ENCODE peak calls at places on chromosomes 12 and 14, in seven cellular contexts. One of them, this sample, is unnamed.

GRCh38 chr14:65729547-65729946 is 317.0 kb downstream of the FUT8 start:
- DNase-seq in uterus: no peak
- DNase-seq in spleen: no peak
- DNase-seq in right lobe of liver: no peak
- DNase-seq in tibial nerve: no peak
- DNase-seq in lower leg skin: no peak
- DNase-seq in A549: no peak
- DNase-seq in this sample: no peak

GRCh38 chr14:102146423-102146822 is 6.7 kb downstream of the WDR20 start:
- DNase-seq in uterus: no peak
- DNase-seq in spleen: no peak
- DNase-seq in right lobe of liver: no peak
- DNase-seq in tibial nerve: no peak
- DNase-seq in lower leg skin: no peak
- DNase-seq in A549: no peak
- DNase-seq in this sample: no peak

GRCh38 chr12:49636574-49636973 is 13.2 kb downstream of the PRPF40B start:
- DNase-seq in uterus: peak; percentile 60
- DNase-seq in spleen: no peak
- DNase-seq in right lobe of liver: no peak
- DNase-seq in tibial nerve: no peak
- DNase-seq in lower leg skin: no peak
- DNase-seq in A549: no peak
- DNase-seq in this sample: no peak

GRCh38 chr12:10388611-10389010 is 1.2 kb downstream of the KLRK1 start:
- DNase-seq in uterus: no peak
- DNase-seq in spleen: no peak
- DNase-seq in right lobe of liver: no peak
- DNase-seq in tibial nerve: no peak
- DNase-seq in lower leg skin: no peak
- DNase-seq in A549: no peak
- DNase-seq in this sample: no peak

GRCh38 chr12:122955151-122955550 is 11.1 kb downstream of the ABCB9 start:
- DNase-seq in uterus: no peak
- DNase-seq in spleen: no peak
- DNase-seq in right lobe of liver: no peak
- DNase-seq in tibial nerve: no peak
- DNase-seq in lower leg skin: no peak
- DNase-seq in A549: no peak
- DNase-seq in this sample: no peak

GRCh38 chr12:44317651-44318126 is 481.8 kb downstream of the TMEM117 start:
- DNase-seq in uterus: no peak
- DNase-seq in spleen: no peak
- DNase-seq in right lobe of liver: no peak
- DNase-seq in tibial nerve: no peak
- DNase-seq in lower leg skin: no peak
- DNase-seq in A549: peak; percentile 58
- DNase-seq in this sample: no peak

GRCh38 chr12:32455607-32456063 is 56.3 kb downstream of the FGD4 start:
- DNase-seq in uterus: no peak
- DNase-seq in spleen: no peak
- DNase-seq in right lobe of liver: no peak
- DNase-seq in tibial nerve: peak; percentile 73
- DNase-seq in lower leg skin: peak; percentile 27
- DNase-seq in A549: peak; percentile 81
- DNase-seq in this sample: peak; percentile 19

GRCh38 chr14:99562848-99563748 is 40.9 kb downstream of the CCDC85C start:
- DNase-seq in uterus: peak; percentile 83
- DNase-seq in spleen: no peak
- DNase-seq in right lobe of liver: peak; percentile 91
- DNase-seq in tibial nerve: peak; percentile 25
- DNase-seq in lower leg skin: no peak
- DNase-seq in A549: peak; percentile 86
- DNase-seq in this sample: peak; percentile 84

GRCh38 chr14:100375273-100375962 is 52.3 kb downstream of the SLC25A47 start:
- DNase-seq in uterus: peak; percentile 73
- DNase-seq in spleen: peak; percentile 86
- DNase-seq in right lobe of liver: peak; percentile 84
- DNase-seq in tibial nerve: peak; percentile 58
- DNase-seq in lower leg skin: peak; percentile 61
- DNase-seq in A549: peak; percentile 64
- DNase-seq in this sample: peak; percentile 36

GRCh38 chr12:89250213-89250612 is 102.1 kb downstream of the DUSP6 start:
- DNase-seq in uterus: no peak
- DNase-seq in spleen: no peak
- DNase-seq in right lobe of liver: no peak
- DNase-seq in tibial nerve: no peak
- DNase-seq in lower leg skin: no peak
- DNase-seq in A549: no peak
- DNase-seq in this sample: no peak

GRCh38 chr12:101935769-101936741 is 58.7 kb downstream of the DRAM1 start:
- DNase-seq in uterus: peak; percentile 73
- DNase-seq in spleen: no peak
- DNase-seq in right lobe of liver: no peak
- DNase-seq in tibial nerve: peak; percentile 77
- DNase-seq in lower leg skin: peak; percentile 73
- DNase-seq in A549: no peak
- DNase-seq in this sample: no peak

GRCh38 chr12:43028826-43029225 is 439.3 kb upstream of the PRICKLE1 start:
- DNase-seq in uterus: no peak
- DNase-seq in spleen: no peak
- DNase-seq in right lobe of liver: no peak
- DNase-seq in tibial nerve: no peak
- DNase-seq in lower leg skin: no peak
- DNase-seq in A549: no peak
- DNase-seq in this sample: no peak

GRCh38 chr12:2291182-2291832 is 238.5 kb downstream of the CACNA1C start:
- DNase-seq in uterus: no peak
- DNase-seq in spleen: no peak
- DNase-seq in right lobe of liver: no peak
- DNase-seq in tibial nerve: no peak
- DNase-seq in lower leg skin: no peak
- DNase-seq in A549: peak; percentile 60
- DNase-seq in this sample: peak; percentile 65

GRCh38 chr14:88630565-88630964 is 67.7 kb downstream of the ZC3H14 start:
- DNase-seq in uterus: no peak
- DNase-seq in spleen: no peak
- DNase-seq in right lobe of liver: no peak
- DNase-seq in tibial nerve: no peak
- DNase-seq in lower leg skin: no peak
- DNase-seq in A549: peak; percentile 18
- DNase-seq in this sample: no peak

DNA sequence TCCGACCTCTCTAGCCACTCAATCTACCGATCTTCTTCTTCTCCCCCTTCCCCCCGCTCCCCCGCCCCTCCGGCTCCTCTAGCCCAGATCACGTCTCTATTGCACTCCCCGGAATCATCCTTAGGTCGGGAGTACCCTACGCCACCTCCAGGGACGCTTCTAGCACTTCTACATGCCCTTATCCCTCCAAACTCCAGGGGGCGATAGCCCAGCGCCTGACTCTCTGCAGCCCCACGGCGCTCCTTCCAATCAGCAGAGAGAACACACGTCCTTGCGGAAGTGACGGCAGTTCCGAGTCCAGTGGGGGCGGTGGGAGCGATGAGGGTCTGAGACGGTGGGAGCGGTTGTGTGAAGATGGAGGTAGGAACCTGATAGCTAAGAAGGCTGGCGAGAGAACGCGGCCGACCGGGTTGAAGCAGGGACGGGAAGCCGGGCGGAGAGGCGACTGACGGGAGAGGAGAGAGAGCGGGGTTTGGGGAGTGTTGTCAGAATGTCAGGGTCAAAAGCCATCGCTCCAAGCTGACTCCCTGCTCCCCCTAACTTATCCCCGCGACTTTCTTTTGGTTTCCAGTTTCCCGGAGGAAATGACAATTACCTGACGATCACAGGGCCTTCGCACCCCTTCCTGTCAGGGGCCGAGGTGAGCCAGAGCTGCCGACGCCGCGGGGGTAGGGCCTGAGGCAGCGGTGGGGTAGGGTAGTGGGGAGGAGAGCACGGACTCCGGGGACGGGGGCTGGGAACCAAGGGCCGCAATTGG is at the start of the genes RAB2B and TOX4:
- DNase-seq in uterus: peak; percentile 97
- DNase-seq in spleen: peak; percentile 98
- DNase-seq in right lobe of liver: peak; percentile 94
- DNase-seq in tibial nerve: peak; percentile 96
- DNase-seq in lower leg skin: peak; percentile 97
- DNase-seq in A549: peak; percentile 99
- DNase-seq in this sample: peak; percentile 63
- TF ChIP-seq POLR2A in uterus: peak; percentile 72
- TF ChIP-seq POLR2A in spleen: peak; percentile 14
- TF ChIP-seq POLR2A in right lobe of liver: peak; percentile 62
- TF ChIP-seq POLR2A in tibial nerve: no peak
- TF ChIP-seq POLR2A in lower leg skin: no peak
- TF ChIP-seq POLR2A in A549: peak; percentile 65
- TF ChIP-seq POLR2A in this sample: peak; percentile 67

GRCh38 chr12:56163533-56164344 is 5.6 kb downstream of the MYL6 start:
- DNase-seq in uterus: no peak
- DNase-seq in spleen: no peak
- DNase-seq in right lobe of liver: no peak
- DNase-seq in tibial nerve: no peak
- DNase-seq in lower leg skin: no peak
- DNase-seq in A549: no peak
- DNase-seq in this sample: no peak

GRCh38 chr12:56160894-56161667 is 2.9 kb downstream of the MYL6 start:
- DNase-seq in uterus: no peak
- DNase-seq in spleen: no peak
- DNase-seq in right lobe of liver: no peak
- DNase-seq in tibial nerve: no peak
- DNase-seq in lower leg skin: no peak
- DNase-seq in A549: no peak
- DNase-seq in this sample: no peak

GRCh38 chr12:56164345-56164729 is 6.2 kb downstream of the MYL6 start:
- DNase-seq in uterus: no peak
- DNase-seq in spleen: no peak
- DNase-seq in right lobe of liver: no peak
- DNase-seq in tibial nerve: no peak
- DNase-seq in lower leg skin: no peak
- DNase-seq in A549: no peak
- DNase-seq in this sample: no peak

GRCh38 chr12:56161677-56162351 is 3.7 kb downstream of the MYL6 start:
- DNase-seq in uterus: no peak
- DNase-seq in spleen: no peak
- DNase-seq in right lobe of liver: no peak
- DNase-seq in tibial nerve: no peak
- DNase-seq in lower leg skin: no peak
- DNase-seq in A549: no peak
- DNase-seq in this sample: no peak

DNA sequence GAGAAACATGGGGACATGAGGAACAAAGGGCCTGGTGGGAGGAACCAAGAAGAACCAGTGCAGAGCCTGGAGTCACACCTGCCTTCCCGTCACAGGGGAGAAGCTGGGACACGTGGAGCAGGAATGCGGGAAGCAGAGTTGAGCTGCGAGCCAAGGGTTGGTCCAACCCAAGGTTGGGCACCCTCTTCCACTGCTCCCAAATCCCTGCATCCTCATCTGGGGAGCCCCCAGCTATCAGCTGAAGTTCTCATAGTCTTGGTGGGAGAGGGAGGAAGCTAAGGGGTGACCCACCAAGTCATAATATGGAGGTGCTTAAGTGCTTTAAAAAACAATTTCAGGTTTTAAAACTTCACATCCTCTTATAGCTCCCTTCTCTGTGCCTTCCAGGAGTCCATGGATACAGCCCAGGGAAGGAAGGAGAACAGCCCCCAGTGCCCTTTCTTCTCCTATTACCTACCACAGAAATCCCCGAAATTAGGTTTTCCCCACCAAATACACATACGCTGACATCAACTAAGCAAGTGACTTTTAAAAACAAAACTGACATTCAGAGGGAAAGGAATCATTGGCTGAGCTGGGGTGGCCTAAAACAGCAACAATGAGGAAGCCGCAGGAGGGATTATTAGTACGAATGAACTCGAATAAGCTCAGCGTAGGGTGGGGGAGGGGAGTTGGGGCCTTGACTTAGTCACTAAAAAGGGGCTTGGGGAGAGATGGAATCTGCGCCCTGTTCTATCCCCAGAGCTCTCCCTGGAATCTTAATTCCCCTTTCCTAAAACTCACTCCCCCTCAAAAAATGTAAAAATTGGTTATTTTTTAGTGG is 4.5 kb downstream of the MYL6 start:
- DNase-seq in uterus: no peak
- DNase-seq in spleen: no peak
- DNase-seq in right lobe of liver: no peak
- DNase-seq in tibial nerve: no peak
- DNase-seq in lower leg skin: no peak
- DNase-seq in A549: no peak
- DNase-seq in this sample: no peak
- TF ChIP-seq POLR2A in uterus: no peak
- TF ChIP-seq POLR2A in spleen: no peak
- TF ChIP-seq POLR2A in right lobe of liver: no peak
- TF ChIP-seq POLR2A in tibial nerve: no peak
- TF ChIP-seq POLR2A in lower leg skin: no peak
- TF ChIP-seq POLR2A in A549: no peak
- TF ChIP-seq POLR2A in this sample: no peak

GRCh38 chr14:22602011-22602410 is 3.9 kb downstream of the ABHD4 start:
- DNase-seq in uterus: no peak
- DNase-seq in spleen: no peak
- DNase-seq in right lobe of liver: no peak
- DNase-seq in tibial nerve: no peak
- DNase-seq in lower leg skin: no peak
- DNase-seq in A549: no peak
- DNase-seq in this sample: no peak
- TF ChIP-seq POLR2A in uterus: no peak
- TF ChIP-seq POLR2A in spleen: no peak
- TF ChIP-seq POLR2A in right lobe of liver: no peak
- TF ChIP-seq POLR2A in tibial nerve: no peak
- TF ChIP-seq POLR2A in lower leg skin: no peak
- TF ChIP-seq POLR2A in A549: no peak
- TF ChIP-seq POLR2A in this sample: no peak

GRCh38 chr12:63782466-63782865 is 2.8 kb downstream of the RXYLT1 start:
- DNase-seq in uterus: no peak
- DNase-seq in spleen: no peak
- DNase-seq in right lobe of liver: no peak
- DNase-seq in tibial nerve: no peak
- DNase-seq in lower leg skin: no peak
- DNase-seq in A549: no peak
- DNase-seq in this sample: no peak

GRCh38 chr12:63779498-63780481 is at the start of gene RXYLT1:
- DNase-seq in uterus: peak; percentile 86
- DNase-seq in spleen: peak; percentile 96
- DNase-seq in right lobe of liver: peak; percentile 92
- DNase-seq in tibial nerve: peak; percentile 76
- DNase-seq in lower leg skin: peak; percentile 70
- DNase-seq in A549: peak; percentile 85
- DNase-seq in this sample: peak; percentile 90
- TF ChIP-seq POLR2A in uterus: peak; percentile 88
- TF ChIP-seq POLR2A in spleen: peak; percentile 69
- TF ChIP-seq POLR2A in right lobe of liver: peak; percentile 84
- TF ChIP-seq POLR2A in tibial nerve: peak; percentile 31
- TF ChIP-seq POLR2A in lower leg skin: no peak
- TF ChIP-seq POLR2A in A549: peak; percentile 95
- TF ChIP-seq POLR2A in this sample: peak; percentile 80